ENCODE peak calls at places on chromosomes 6 and 20, in nine cellular contexts. Q is spleen, C is heart left ventricle, E is prostate gland, R is esophagus muscularis mucosa, D is breast epithelium, W is suprapubic skin, X is gastrocnemius medialis, U is right lobe of liver. A is an unnamed sample.

GRCh38 chr20:32368930-32369329 is 10.8 kb downstream of the ASXL1 start:
- DNase-seq in Q (no peak), C (no peak), E (no peak), R (no peak), D (no peak), W (no peak), X (no peak), U (no peak), A (no peak)

GRCh38 chr6:57434944-57435343 is 117.5 kb downstream of the PRIM2 start:
- DNase-seq in Q (no peak), C (no peak), E (no peak), R (no peak), D (no peak), W (no peak), X (no peak), U (no peak), A (no peak)

GRCh38 chr20:24778585-24779031 is 170.5 kb upstream of the CST7 start:
- DNase-seq in Q (peak), C (no peak), E (no peak), R (no peak), D (peak), W (peak), X (no peak), U (no peak), A (peak)

GRCh38 chr20:58677808-58678207 is 14.8 kb upstream of the NPEPL1 start:
- DNase-seq in Q (no peak), C (no peak), E (no peak), R (peak), D (no peak), W (no peak), X (no peak), U (no peak), A (no peak)

GRCh38 chr20:58571341-58571941 is 56.2 kb upstream of the APCDD1L start:
- DNase-seq in Q (no peak), C (no peak), E (no peak), R (no peak), D (no peak), W (no peak), X (no peak), U (no peak), A (no peak)

GRCh38 chr6:140857734-140858380 is 1274.9 kb upstream of the GJE1 start:
- DNase-seq in Q (no peak), C (no peak), E (no peak), R (no peak), D (no peak), W (no peak), X (no peak), U (no peak), A (no peak)

GRCh38 chr6:148441454-148441911 is 98.8 kb downstream of the SASH1 start:
- DNase-seq in Q (no peak), C (no peak), E (no peak), R (no peak), D (no peak), W (no peak), X (no peak), U (no peak), A (no peak)

GRCh38 chr6:122184260-122184934 is 215.1 kb upstream of the HSF2 start:
- DNase-seq in Q (no peak), C (no peak), E (no peak), R (no peak), D (no peak), W (no peak), X (no peak), U (no peak), A (no peak)

GRCh38 chr20:50039706-50040431 is 57.1 kb downstream of the SNAI1 start:
- DNase-seq in Q (no peak), C (no peak), E (no peak), R (no peak), D (no peak), W (no peak), X (no peak), U (no peak), A (no peak)

GRCh38 chr6:140311146-140311545 is 936.7 kb upstream of the CITED2 start:
- DNase-seq in Q (no peak), C (no peak), E (no peak), R (no peak), D (no peak), W (no peak), X (no peak), U (no peak), A (no peak)

GRCh38 chr20:45402946-45403345 is 5.1 kb upstream of the DBNDD2 start:
- DNase-seq in Q (no peak), C (no peak), E (no peak), R (no peak), D (no peak), W (no peak), X (no peak), U (no peak), A (no peak)

GRCh38 chr6:94300424-94301144 is 881.2 kb upstream of the EPHA7 start:
- DNase-seq in Q (no peak), C (peak), E (no peak), R (no peak), D (no peak), W (no peak), X (no peak), U (no peak), A (no peak)

GRCh38 chr6:145948878-145949613 is 15.1 kb downstream of the SHPRH start:
- DNase-seq in Q (no peak), C (no peak), E (no peak), R (no peak), D (no peak), W (no peak), X (no peak), U (no peak), A (no peak)

GRCh38 chr6:158476389-158476788 is 83.5 kb upstream of the TMEM181 start:
- DNase-seq in Q (no peak), C (no peak), E (no peak), R (no peak), D (no peak), W (no peak), X (no peak), U (no peak), A (no peak)

GRCh38 chr6:33702345-33702977 is 9.0 kb downstream of the UQCC2 start:
- DNase-seq in Q (peak), C (no peak), E (no peak), R (no peak), D (no peak), W (no peak), X (peak), U (no peak), A (no peak)

GRCh38 chr6:29954272-29954671 is 11.9 kb downstream of the HLA-A start:
- DNase-seq in Q (no peak), C (no peak), E (no peak), R (no peak), D (no peak), W (no peak), X (no peak), U (no peak), A (no peak)

GRCh38 chr6:29955783-29956182 is 13.5 kb downstream of the HLA-A start:
- DNase-seq in Q (no peak), C (no peak), E (no peak), R (no peak), D (no peak), W (no peak), X (no peak), U (no peak), A (no peak)

GRCh38 chr6:29958916-29959315 is 16.6 kb downstream of the HLA-A start:
- DNase-seq in Q (no peak), C (no peak), E (no peak), R (no peak), D (no peak), W (no peak), X (no peak), U (no peak), A (no peak)

GRCh38 chr6:29958046-29958445 is 15.7 kb downstream of the HLA-A start:
- DNase-seq in Q (no peak), C (no peak), E (no peak), R (peak), D (no peak), W (no peak), X (no peak), U (no peak), A (no peak)

GRCh38 chr6:29956518-29956917 is 14.2 kb downstream of the HLA-A start:
- DNase-seq in Q (no peak), C (no peak), E (no peak), R (no peak), D (no peak), W (no peak), X (no peak), U (no peak), A (no peak)
- H3K4me3 ChIP-seq in Q (no peak), C (no peak), E (no peak), R (no peak), D (no peak), W (no peak), X (no peak), U (no peak), A (no peak)

DNA sequence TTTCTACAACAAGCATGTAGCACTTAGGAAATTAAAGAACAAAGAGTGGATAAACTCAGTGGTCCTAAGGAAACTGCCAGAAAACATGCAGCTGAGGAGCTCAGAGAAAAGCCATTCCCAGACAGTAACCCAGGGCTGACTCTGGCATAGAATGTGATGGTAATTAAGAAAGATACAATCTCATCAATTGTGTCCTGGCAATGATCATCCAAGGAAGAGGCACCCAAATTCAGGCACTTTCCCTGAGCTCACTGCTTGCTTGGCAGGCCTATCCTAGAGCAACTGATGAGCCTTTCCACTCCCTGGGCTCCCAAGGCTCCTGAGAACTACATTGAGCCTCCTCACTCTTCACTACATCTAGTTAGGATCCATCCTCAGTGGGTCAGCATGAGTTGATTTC is 16.2 kb downstream of the EIF2S2 start:
- DNase-seq in Q (no peak), C (no peak), E (no peak), R (no peak), D (no peak), W (no peak), X (no peak), U (no peak), A (no peak)
- TF ChIP-seq POLR2A in Q (no peak), C (no peak), E (no peak), R (no peak), D (no peak), W (no peak), X (no peak), U (no peak), A (no peak)

DNA sequence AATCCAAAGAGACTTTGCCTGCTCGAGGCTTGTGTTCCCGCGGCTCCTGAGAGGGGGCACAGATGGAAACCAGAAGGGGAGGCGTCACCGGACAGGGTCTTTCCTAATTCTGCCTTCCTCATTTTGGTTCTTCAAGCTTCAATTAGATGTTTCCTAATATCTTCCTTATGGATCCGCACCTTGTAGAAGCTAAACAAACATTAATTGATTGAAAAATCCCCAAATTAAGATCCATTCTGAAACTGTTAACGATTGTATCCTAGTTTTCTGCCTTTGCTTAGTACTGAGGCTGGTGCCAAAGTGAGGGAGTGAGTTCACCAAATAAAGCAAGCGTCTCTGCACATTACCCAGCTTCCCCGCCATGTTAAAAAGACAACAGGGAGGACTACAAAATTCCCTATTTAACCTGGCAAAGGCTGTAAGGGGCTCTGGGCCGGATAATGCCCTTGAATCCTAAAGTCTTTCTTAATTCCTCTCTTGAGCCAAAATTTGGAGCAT is 123.2 kb downstream of the GPX5 start:
- DNase-seq in Q (no peak), C (no peak), E (no peak), R (no peak), D (no peak), W (no peak), X (no peak), U (no peak), A (no peak)
- H3K4me3 ChIP-seq in Q (peak), C (peak), E (peak), R (peak), D (peak), W (peak), X (peak), U (peak), A (no peak)

DNA sequence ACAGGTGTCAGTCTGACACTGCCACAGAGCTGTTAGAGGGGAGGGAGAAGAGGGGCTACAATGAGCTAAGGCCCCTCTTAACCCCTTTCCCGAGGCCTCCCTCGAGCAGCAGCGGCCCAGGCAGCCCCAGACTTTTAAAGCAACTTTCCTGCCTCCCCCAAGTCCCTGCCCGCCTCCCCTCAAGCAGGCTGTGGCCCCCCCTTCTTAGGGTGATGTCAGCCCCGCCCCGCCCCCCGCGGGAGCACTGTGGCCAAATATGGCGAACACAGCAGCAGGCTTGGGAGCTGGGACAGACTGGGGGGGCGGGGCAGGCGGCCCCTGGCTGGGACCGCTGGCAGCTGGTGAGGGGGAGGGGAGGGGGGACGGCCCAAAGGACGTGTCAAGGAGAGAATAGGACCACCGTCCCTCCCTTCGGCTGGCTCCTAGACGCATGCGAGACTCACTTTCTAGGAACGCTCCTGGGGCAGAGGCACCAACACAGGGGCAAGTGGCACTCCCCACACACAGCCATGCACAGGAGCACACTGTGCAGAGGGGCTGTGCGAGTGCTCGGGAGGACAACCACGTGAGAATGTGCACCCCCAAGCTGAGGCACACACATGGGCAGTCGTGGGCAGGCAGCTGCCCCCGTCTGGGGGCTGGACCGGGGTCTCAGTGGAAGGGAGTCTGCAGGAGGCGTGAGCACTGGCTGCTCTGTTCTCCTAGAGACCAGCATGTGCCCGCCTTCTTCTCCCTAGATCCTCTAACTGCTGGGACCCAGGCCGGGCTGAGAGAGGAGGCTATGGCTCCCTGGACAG is 6.7 kb downstream of the TEAD3 start:
- DNase-seq in Q (no peak), C (peak), E (peak), R (no peak), D (peak), W (no peak), X (peak), U (no peak), A (peak)
- TF ChIP-seq POLR2A in Q (no peak), C (no peak), E (peak), R (no peak), D (no peak), W (no peak), X (no peak), U (no peak), A (no peak)

GRCh38 chr6:10221186-10221585 is 193.7 kb downstream of the TFAP2A start:
- DNase-seq in Q (no peak), C (no peak), E (no peak), R (no peak), D (no peak), W (no peak), X (no peak), U (no peak), A (no peak)

GRCh38 chr6:10219510-10219909 is 195.4 kb downstream of the TFAP2A start:
- DNase-seq in Q (no peak), C (no peak), E (no peak), R (no peak), D (no peak), W (no peak), X (no peak), U (no peak), A (no peak)

GRCh38 chr6:10223841-10224240 is 191.0 kb downstream of the TFAP2A start:
- DNase-seq in Q (no peak), C (no peak), E (no peak), R (no peak), D (no peak), W (no peak), X (no peak), U (no peak), A (no peak)
- H3K4me3 ChIP-seq in Q (no peak), C (no peak), E (no peak), R (no peak), D (no peak), W (no peak), X (no peak), U (no peak), A (no peak)

GRCh38 chr6:26021350-26022165 is 59.0 kb downstream of the TRIM38 start:
- DNase-seq in Q (peak), C (peak), E (peak), R (peak), D (peak), W (peak), X (peak), U (peak), A (peak)
- TF ChIP-seq POLR2A in Q (peak), C (no peak), E (peak), R (peak), D (peak), W (peak), X (peak), U (peak), A (no peak)

GRCh38 chr20:4721719-4722118 is at the start of gene PRND:
- DNase-seq in Q (no peak), C (no peak), E (no peak), R (no peak), D (no peak), W (no peak), X (no peak), U (no peak), A (no peak)

GRCh38 chr20:4720977-4721349 is 746 bp upstream of the PRND start:
- DNase-seq in Q (peak), C (no peak), E (no peak), R (no peak), D (no peak), W (no peak), X (no peak), U (no peak), A (no peak)

GRCh38 chr20:4722571-4722970 is 862 bp downstream of the PRND start:
- DNase-seq in Q (no peak), C (no peak), E (no peak), R (no peak), D (no peak), W (no peak), X (no peak), U (no peak), A (no peak)

GRCh38 chr20:4719190-4719589 is 2.5 kb upstream of the PRND start:
- DNase-seq in Q (no peak), C (no peak), E (no peak), R (no peak), D (no peak), W (no peak), X (no peak), U (no peak), A (no peak)

GRCh38 chr20:4720121-4720976 is 1.4 kb upstream of the PRND start:
- DNase-seq in Q (peak), C (peak), E (peak), R (peak), D (peak), W (peak), X (peak), U (peak), A (peak)
- H3K4me3 ChIP-seq in Q (no peak), C (no peak), E (no peak), R (no peak), D (no peak), W (no peak), X (no peak), U (no peak), A (no peak)

DNA sequence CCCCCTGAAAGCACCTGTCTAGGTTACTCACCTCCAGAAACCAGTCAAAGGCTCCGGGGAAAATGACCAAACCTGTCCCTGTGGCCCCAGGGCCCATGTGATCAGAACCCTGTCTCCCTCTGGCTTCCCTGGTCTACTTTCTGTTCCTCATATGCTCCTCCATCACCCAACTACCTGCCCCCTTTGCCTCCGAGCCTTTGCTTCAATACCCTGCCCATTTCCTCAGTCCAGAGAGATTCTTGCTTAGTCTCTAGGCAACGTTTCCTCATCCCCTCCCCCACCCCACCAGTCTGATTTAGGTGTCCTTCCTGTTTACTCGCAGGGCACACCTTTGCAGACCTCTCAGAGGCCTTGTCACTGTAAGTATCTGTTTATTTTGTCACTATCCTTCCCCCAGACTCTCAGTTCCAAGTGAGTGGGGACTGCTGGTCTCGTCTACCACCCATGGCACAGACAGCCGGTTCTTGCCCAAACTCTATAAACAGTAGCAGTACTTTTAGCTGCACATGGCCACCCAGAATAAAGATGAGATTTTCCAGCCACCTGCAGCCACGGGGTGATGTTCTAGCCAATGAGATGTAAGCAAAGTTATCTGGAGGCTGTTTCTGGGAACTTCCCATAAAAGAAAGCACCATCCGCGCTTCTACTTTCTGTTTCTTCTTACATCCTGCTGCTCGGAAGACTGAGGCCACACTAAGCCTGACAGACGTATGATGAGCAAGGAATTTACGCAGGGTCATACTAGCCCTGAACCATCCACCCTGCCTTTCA is 13.3 kb downstream of the ELOVL5 start:
- DNase-seq in Q (peak), C (no peak), E (no peak), R (no peak), D (no peak), W (no peak), X (peak), U (no peak), A (no peak)
- TF ChIP-seq POLR2A in Q (no peak), C (no peak), E (no peak), R (no peak), D (no peak), W (no peak), X (no peak), U (no peak), A (no peak)

GRCh38 chr6:89034586-89035251 is 45.8 kb upstream of the PNRC1 start:
- DNase-seq in Q (no peak), C (no peak), E (no peak), R (no peak), D (no peak), W (peak), X (peak), U (no peak), A (no peak)
- H3K4me3 ChIP-seq in Q (no peak), C (no peak), E (no peak), R (peak), D (peak), W (no peak), X (no peak), U (peak), A (no peak)

GRCh38 chr6:155351273-155352129 is 37.2 kb upstream of the TFB1M start:
- DNase-seq in Q (no peak), C (no peak), E (no peak), R (no peak), D (no peak), W (no peak), X (no peak), U (no peak), A (no peak)

GRCh38 chr6:155346957-155347356 is 32.7 kb upstream of the TFB1M start:
- DNase-seq in Q (no peak), C (no peak), E (no peak), R (no peak), D (no peak), W (no peak), X (no peak), U (no peak), A (no peak)

GRCh38 chr6:155349956-155350355 is 35.7 kb upstream of the TFB1M start:
- DNase-seq in Q (no peak), C (no peak), E (no peak), R (no peak), D (no peak), W (no peak), X (no peak), U (no peak), A (no peak)

GRCh38 chr6:155347800-155348199 is 33.5 kb upstream of the TFB1M start:
- DNase-seq in Q (no peak), C (no peak), E (no peak), R (no peak), D (no peak), W (no peak), X (no peak), U (no peak), A (no peak)

DNA sequence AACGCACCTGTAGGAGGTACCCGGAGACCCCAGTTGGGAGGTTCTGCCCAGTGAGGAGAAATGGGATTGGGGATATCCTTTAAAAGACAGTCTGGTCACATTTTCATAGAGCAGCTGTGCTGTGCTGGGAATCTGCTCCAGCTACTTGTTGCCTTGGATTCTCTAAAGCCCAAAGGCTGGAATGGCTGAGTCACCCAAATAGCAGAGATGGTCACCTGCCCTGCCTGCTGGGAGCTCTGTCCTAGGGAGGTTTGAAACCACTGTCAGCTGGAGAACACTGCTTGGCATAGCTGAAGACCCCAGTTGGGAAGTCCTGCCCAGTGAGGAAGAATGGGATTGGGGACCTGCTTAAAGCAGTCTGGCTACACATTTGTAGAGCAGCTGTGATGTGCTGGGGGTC is 34.8 kb upstream of the TFB1M start:
- DNase-seq in Q (no peak), C (no peak), E (no peak), R (no peak), D (no peak), W (no peak), X (no peak), U (no peak), A (no peak)
- TF ChIP-seq POLR2A in Q (no peak), C (no peak), E (no peak), R (no peak), D (no peak), W (no peak), X (no peak), U (no peak), A (no peak)

A was measured in lower leg skin.